ENCODE peak calls at places on chromosome 5, in five cellular contexts. J is SK-N-SH, G is K562, O is GM12878, U is HepG2. H is an unnamed sample.

GRCh38 chr5:88613051-88613450 is 269.9 kb downstream of the MEF2C start:
- DNase-seq in U (no peak), O (no peak), G (no peak), J (no peak), H (no peak)

GRCh38 chr5:111469905-111470304 is 42.4 kb downstream of the STARD4 start:
- DNase-seq in G (no peak), O (no peak), J (no peak), U (no peak), H (no peak)

GRCh38 chr5:128259530-128260145 is 176.1 kb downstream of the SLC12A2 start:
- DNase-seq in G (no peak), J (no peak), O (no peak), U (no peak), H (no peak)

GRCh38 chr5:148730272-148730954 is 76.1 kb upstream of the HTR4 start:
- DNase-seq in J (no peak), U (no peak), O (no peak), G (no peak), H (peak; percentile 8)

GRCh38 chr5:61569353-61569752 is 237.3 kb downstream of the ZSWIM6 start:
- DNase-seq in O (no peak), G (no peak), U (no peak), J (no peak), H (no peak)

GRCh38 chr5:149833116-149833827 is 103.2 kb downstream of the PPARGC1B start:
- DNase-seq in G (no peak), J (no peak), U (no peak), O (no peak), H (no peak)

GRCh38 chr5:11046160-11046559 is 285.1 kb upstream of the DAP start:
- DNase-seq in G (no peak), O (no peak), J (no peak), U (no peak), H (no peak)

GRCh38 chr5:98816574-98817222 is 43.2 kb downstream of the RGMB start:
- DNase-seq in O (no peak), U (peak; percentile 10), G (no peak), J (no peak), H (no peak)

GRCh38 chr5:67243349-67243748 is 46.8 kb upstream of the CD180 start:
- DNase-seq in J (no peak), U (no peak), G (no peak), O (no peak), H (no peak)

GRCh38 chr5:2017540-2018389 is 135.0 kb upstream of the IRX4 start:
- DNase-seq in G (peak; percentile 68), O (no peak), J (peak; percentile 42), U (peak; percentile 8), H (peak; percentile 40)

GRCh38 chr5:138053554-138053953 is 20.7 kb upstream of the FAM13B start:
- DNase-seq in G (no peak), O (no peak), U (no peak), J (no peak), H (no peak)

GRCh38 chr5:74261906-74262305 is 378.6 kb downstream of the ENC1 start:
- DNase-seq in O (no peak), J (no peak), U (no peak), G (no peak), H (no peak)

GRCh38 chr5:124280044-124280443 is 466.4 kb downstream of the ZNF608 start:
- DNase-seq in O (no peak), U (no peak), J (no peak), G (no peak), H (no peak)

GRCh38 chr5:36078430-36078829 is 11.7 kb upstream of the UGT3A2 start:
- DNase-seq in G (no peak), O (no peak), U (no peak), J (no peak), H (no peak)

GRCh38 chr5:179110528-179110927 is 50.4 kb downstream of the ZNF354C start:
- DNase-seq in U (no peak), O (no peak), J (no peak), G (no peak), H (no peak)

GRCh38 chr5:101678494-101679193 is 617.4 kb downstream of the SLCO4C1 start:
- DNase-seq in G (peak; percentile 52), J (peak; percentile 43), U (peak; percentile 52), O (peak; percentile 7), H (peak; percentile 25)

GRCh38 chr5:86885489-86886225 is 267.9 kb downstream of the COX7C start:
- DNase-seq in J (no peak), U (no peak), O (no peak), G (no peak), H (no peak)

DNA sequence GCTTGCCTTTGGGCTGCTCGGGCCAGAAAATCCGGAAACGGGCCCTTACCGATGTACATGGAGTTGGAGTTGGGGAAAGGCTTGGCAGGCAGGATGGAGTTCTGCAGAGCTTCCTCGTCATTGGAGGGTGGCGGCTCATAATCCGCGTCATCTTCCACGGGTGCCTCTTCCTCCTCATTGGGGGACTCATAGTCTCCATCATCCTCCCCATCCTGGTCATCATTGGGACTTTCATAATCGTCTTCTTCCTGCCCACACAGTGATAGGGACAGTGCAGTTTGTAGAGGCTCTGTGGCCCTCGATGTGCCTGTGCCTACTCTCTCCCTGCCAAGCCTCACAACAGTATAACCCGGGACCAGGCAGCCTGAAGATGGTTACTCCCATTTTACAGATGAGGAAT is 26.9 kb downstream of the LCP2 start:
- DNase-seq in O (no peak), J (no peak), G (no peak), U (no peak), H (no peak)
- TF ChIP-seq CTCF in O (no peak), J (no peak), G (no peak), U (no peak), H (no peak)

GRCh38 chr5:54522080-54522479 is 4.5 kb downstream of the SNX18 start:
- DNase-seq in G (no peak), J (no peak), O (no peak), U (no peak), H (no peak)

GRCh38 chr5:54525226-54525625 is 7.7 kb downstream of the SNX18 start:
- DNase-seq in O (no peak), J (no peak), U (no peak), G (no peak), H (no peak)

GRCh38 chr5:54524082-54524481 is 6.5 kb downstream of the SNX18 start:
- DNase-seq in O (no peak), J (no peak), U (no peak), G (no peak), H (no peak)

GRCh38 chr5:54524704-54525103 is 7.1 kb downstream of the SNX18 start:
- DNase-seq in O (no peak), U (no peak), J (peak; percentile 64), G (no peak), H (no peak)

GRCh38 chr5:54523534-54523933 is 6.0 kb downstream of the SNX18 start:
- DNase-seq in U (no peak), O (no peak), J (no peak), G (no peak), H (no peak)
- TF ChIP-seq RFX5 in U (no peak), O (no peak), J (no peak), G (no peak), H (no peak)

GRCh38 chr5:104569621-104570020 is 1007.0 kb upstream of the NUDT12 start:
- DNase-seq in G (no peak), J (no peak), U (no peak), O (no peak), H (no peak)
- TF ChIP-seq REST in G (no peak), J (no peak), U (no peak), O (no peak), H (no peak)

DNA sequence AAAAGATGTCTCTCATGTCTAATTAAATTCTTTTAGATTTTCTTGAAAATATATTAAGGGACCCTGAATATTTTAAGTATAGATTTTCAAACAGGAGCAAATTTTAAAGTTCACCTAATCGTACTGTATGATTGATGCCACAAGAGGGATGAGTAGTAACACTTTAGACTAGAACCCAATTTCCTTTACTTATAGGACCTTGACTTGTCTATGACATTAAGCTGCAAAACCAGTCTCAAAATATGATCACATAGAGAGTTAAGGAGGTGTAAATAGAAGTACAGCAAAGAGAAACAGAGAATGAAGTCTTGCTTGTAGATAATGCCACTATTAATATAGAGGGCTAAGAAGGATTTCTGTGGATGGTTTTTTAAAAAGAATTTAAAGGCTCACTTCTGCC is 312.9 kb upstream of the PRR16 start:
- DNase-seq in U (no peak), J (no peak), G (no peak), O (no peak), H (no peak)
- TF ChIP-seq CTCF in U (no peak), J (peak; percentile 22), G (no peak), O (no peak), H (no peak)

GRCh38 chr5:140565780-140566095 is 1.1 kb downstream of the SLC35A4 start:
- DNase-seq in G (peak; percentile 23), U (no peak), O (no peak), J (no peak), H (no peak)
- TF ChIP-seq RFX5 in G (no peak), U (no peak), O (no peak), J (no peak), H (no peak)

DNA sequence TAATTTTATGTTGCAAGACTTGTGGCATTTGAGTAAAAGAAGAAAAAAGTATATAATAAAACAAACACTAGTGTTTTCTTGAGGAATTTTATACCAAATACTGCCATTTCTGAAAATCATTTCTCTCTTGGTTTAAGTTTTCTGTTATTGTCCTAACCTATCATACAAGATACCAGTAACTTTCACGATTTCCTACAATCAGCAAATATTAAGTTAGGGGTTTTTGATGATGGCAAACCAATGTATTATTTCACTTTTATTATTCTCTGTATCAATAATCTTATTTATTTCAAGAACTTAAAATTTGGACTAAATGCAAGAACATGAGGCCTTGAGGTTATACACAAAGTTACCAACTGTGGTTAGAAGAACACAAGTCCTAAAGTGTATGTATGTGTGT is 109.0 kb upstream of the VCAN start:
- DNase-seq in O (no peak), J (no peak), G (no peak), U (no peak), H (no peak)
- TF ChIP-seq REST in O (no peak), J (no peak), G (no peak), U (no peak), H (no peak)

GRCh38 chr5:176596689-176597416 is 13.1 kb downstream of the GPRIN1 start:
- DNase-seq in J (no peak), O (no peak), U (no peak), G (no peak), H (no peak)
- TF ChIP-seq CTCF in J (no peak), O (no peak), U (peak; percentile 21), G (no peak), H (no peak)

DNA sequence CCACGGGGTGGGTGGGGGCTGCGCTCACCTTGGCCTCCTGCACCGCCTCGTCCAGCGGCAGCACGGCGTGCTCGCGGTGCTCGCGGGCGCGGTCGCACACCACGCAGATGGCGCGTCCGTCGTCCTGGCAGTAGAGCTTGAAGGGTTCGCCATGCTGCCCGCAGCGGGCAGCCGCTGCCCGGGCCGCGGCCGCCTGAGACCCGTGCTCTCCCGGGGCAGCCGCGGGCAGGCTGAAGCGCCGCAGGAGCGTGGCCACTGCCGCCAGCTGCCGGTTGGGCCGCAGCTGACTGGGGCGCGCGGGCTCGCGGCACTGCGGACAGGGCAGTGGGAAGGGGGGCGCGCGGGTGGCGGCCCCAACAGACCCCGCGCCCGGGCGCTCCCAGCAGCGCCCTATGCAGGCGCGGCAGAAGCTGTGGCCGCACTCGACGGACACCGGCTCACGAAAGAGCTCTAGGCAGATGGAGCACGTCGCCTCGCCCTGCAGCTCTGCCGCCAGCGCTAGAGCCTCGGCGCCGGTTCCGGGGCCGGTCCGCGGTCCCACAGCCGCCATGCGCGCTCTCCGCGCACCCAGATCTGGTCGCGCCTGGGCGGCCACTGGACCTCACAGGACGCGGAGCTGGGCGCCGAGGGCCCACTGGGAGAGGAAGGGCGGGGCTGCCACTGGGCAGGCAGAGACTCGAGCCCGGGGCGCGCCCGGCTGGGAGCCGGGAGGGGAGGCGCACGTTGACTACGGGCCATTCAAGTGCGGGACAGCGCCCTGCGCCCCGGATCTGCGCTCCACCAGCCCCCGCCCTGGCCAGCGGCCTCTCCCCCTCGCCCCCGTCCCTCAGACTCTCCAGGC is at the start of gene TRIM7:
- DNase-seq in U (no peak), J (peak; percentile 72), O (no peak), G (peak; percentile 64), H (peak; percentile 65)
- TF ChIP-seq RFX5 in U (no peak), J (no peak), O (no peak), G (no peak), H (no peak)

GRCh38 chr5:157563373-157564148 is 12.0 kb downstream of the ADAM19 start:
- DNase-seq in G (no peak), U (no peak), J (peak; percentile 49), O (no peak), H (no peak)
- TF ChIP-seq REST in G (no peak), U (no peak), J (peak; percentile 20), O (no peak), H (no peak)